ENCODE peak calls at places on chromosome X, in nine cellular contexts. Z is CD4-positive, CD25-positive, alpha-beta regulatory T cell; K is choroid plexus epithelial cell; Q is AG10803; C is cardiac fibroblast; Y is right atrium auricular region; I is lung; M is fibroblast of pulmonary artery; F is stomach. S is an unnamed sample.
A peak's percentile ranks its signal among the peaks of the same experiment; 100 is the strongest.

GRCh38 chrX:25034889-25035288 is 19.1 kb upstream of the ARX start:
- DNase-seq in I (no peak), Y (no peak), M (peak; percentile 14), K (peak; percentile 61), Z (no peak), Q (peak; percentile 3), F (no peak), C (peak; percentile 22), S (no peak)

GRCh38 chrX:78658851-78659744 is at the start of gene RTL3:
- DNase-seq in I (no peak), M (peak; percentile 76), Z (no peak), K (peak; percentile 83), Y (no peak), Q (peak; percentile 90), F (no peak), C (peak; percentile 89), S (peak; percentile 88)

GRCh38 chrX:43592597-43592996 is 63.5 kb upstream of the MAOA start:
- DNase-seq in M (peak; percentile 19), F (no peak), Z (no peak), Q (no peak), I (no peak), Y (no peak), C (no peak), K (peak; percentile 42), S (no peak)

GRCh38 chrX:57906790-57907189 is 3.5 kb downstream of the ZXDA start:
- DNase-seq in Q (peak; percentile 79), F (no peak), Y (no peak), Z (no peak), K (peak; percentile 63), I (no peak), M (peak; percentile 68), C (peak; percentile 73), S (peak; percentile 60)

GRCh38 chrX:149628768-149629167 is 2.8 kb downstream of the TMEM185A start:
- DNase-seq in Y (no peak), Z (no peak), Q (no peak), C (no peak), K (no peak), M (no peak), F (no peak), I (no peak), S (no peak)

GRCh38 chrX:38220936-38221386 is 290 bp upstream of the SRPX start:
- DNase-seq in K (no peak), Q (no peak), Z (no peak), I (no peak), C (peak; percentile 48), Y (no peak), F (no peak), M (peak; percentile 77), S (peak; percentile 52)

GRCh38 chrX:22078117-22078516 is 46.0 kb downstream of the PHEX start:
- DNase-seq in F (no peak), C (no peak), Q (peak; percentile 29), I (no peak), M (no peak), K (no peak), Y (no peak), Z (no peak), S (no peak)

GRCh38 chrX:38538134-38538533 is 23.2 kb upstream of the TSPAN7 start:
- DNase-seq in F (no peak), Z (no peak), C (no peak), K (no peak), I (no peak), Y (no peak), M (no peak), Q (no peak), S (no peak)

GRCh38 chrX:34734383-34734782 is 77.3 kb upstream of the TMEM47 start:
- DNase-seq in Z (no peak), I (no peak), C (peak; percentile 27), Y (no peak), M (peak; percentile 0), K (peak; percentile 44), F (no peak), Q (peak; percentile 12), S (peak; percentile 31)

GRCh38 chrX:8179653-8180052 is 8.6 kb upstream of the VCX2 start:
- DNase-seq in M (peak; percentile 8), Z (no peak), Q (no peak), K (peak; percentile 3), I (no peak), Y (no peak), F (no peak), C (peak; percentile 0), S (peak; percentile 5)

GRCh38 chrX:139044680-139045079 is 333.2 kb upstream of the FGF13 start:
- DNase-seq in Y (no peak), F (no peak), K (no peak), M (no peak), I (no peak), Q (no peak), C (no peak), Z (no peak), S (no peak)

GRCh38 chrX:39689374-39690104 is 408.2 kb downstream of the BCOR start:
- DNase-seq in F (no peak), I (no peak), M (no peak), Y (no peak), Q (no peak), Z (no peak), C (no peak), K (no peak), S (no peak)

GRCh38 chrX:39611468-39611867 is 486.3 kb downstream of the BCOR start:
- DNase-seq in Y (no peak), K (no peak), Q (no peak), M (no peak), C (no peak), Z (no peak), I (no peak), F (no peak), S (no peak)

GRCh38 chrX:38726596-38726995 is 74.7 kb upstream of the MID1IP1 start:
- DNase-seq in K (no peak), Q (no peak), C (peak; percentile 57), I (no peak), M (peak; percentile 1), Y (no peak), F (no peak), Z (no peak), S (no peak)

GRCh38 chrX:10900585-10901289 is 210.4 kb upstream of the HCCS start:
- DNase-seq in F (no peak), Z (no peak), K (peak; percentile 47), Y (no peak), I (no peak), C (peak; percentile 73), M (peak; percentile 64), Q (peak; percentile 48), S (peak; percentile 63)

GRCh38 chrX:56503941-56504673 is 59.3 kb upstream of the UBQLN2 start:
- DNase-seq in C (peak; percentile 0), Y (no peak), K (no peak), M (no peak), I (no peak), Q (peak; percentile 16), Z (no peak), F (no peak), S (no peak)

GRCh38 chrX:45633419-45633818 is 432.7 kb upstream of the DIPK2B start:
- DNase-seq in F (no peak), Y (no peak), I (no peak), K (no peak), C (no peak), Z (no peak), M (no peak), Q (no peak), S (no peak)

GRCh38 chrX:132488092-132488749 is 617 bp downstream of the MBNL3 start:
- DNase-seq in K (peak; percentile 37), Q (peak; percentile 25), M (peak; percentile 52), I (no peak), Y (no peak), C (peak; percentile 57), F (no peak), Z (no peak), S (peak; percentile 21)

GRCh38 chrX:149937881-149938426 is 337 bp downstream of the EOLA2 start:
- DNase-seq in Q (no peak), K (no peak), Y (no peak), I (no peak), Z (peak; percentile 7), F (no peak), M (peak; percentile 1), C (peak; percentile 7), S (peak; percentile 1)

GRCh38 chrX:118508221-118508620 is 12.6 kb downstream of the DOCK11 start:
- DNase-seq in F (no peak), Y (no peak), Q (no peak), C (no peak), I (no peak), K (no peak), M (no peak), Z (no peak), S (no peak)

GRCh38 chrX:104351173-104351769 is 96.5 kb upstream of the ESX1 start:
- DNase-seq in Z (no peak), C (peak; percentile 90), I (no peak), M (peak; percentile 84), K (peak; percentile 86), F (no peak), Q (peak; percentile 81), Y (no peak), S (peak; percentile 79)

GRCh38 chrX:120741452-120741851 is 111.6 kb upstream of the C1GALT1C1 start:
- DNase-seq in Z (no peak), C (no peak), F (no peak), Y (no peak), Q (no peak), K (no peak), M (no peak), I (no peak), S (no peak)

GRCh38 chrX:47562615-47563243 is 1.7 kb downstream of the ARAF start:
- DNase-seq in K (peak; percentile 65), C (peak; percentile 50), Z (no peak), M (peak; percentile 62), Q (no peak), I (no peak), F (no peak), Y (no peak), S (peak; percentile 27)
- H3K4me3 ChIP-seq in K (no peak overlapping the region), C (no peak overlapping the region), Z (peak overlapping the region; percentile 31), M (no peak overlapping the region), Q (peak overlapping the region; percentile 12), I (no peak overlapping the region), F (no peak overlapping the region), Y (no peak overlapping the region), S (no peak overlapping the region)

DNA sequence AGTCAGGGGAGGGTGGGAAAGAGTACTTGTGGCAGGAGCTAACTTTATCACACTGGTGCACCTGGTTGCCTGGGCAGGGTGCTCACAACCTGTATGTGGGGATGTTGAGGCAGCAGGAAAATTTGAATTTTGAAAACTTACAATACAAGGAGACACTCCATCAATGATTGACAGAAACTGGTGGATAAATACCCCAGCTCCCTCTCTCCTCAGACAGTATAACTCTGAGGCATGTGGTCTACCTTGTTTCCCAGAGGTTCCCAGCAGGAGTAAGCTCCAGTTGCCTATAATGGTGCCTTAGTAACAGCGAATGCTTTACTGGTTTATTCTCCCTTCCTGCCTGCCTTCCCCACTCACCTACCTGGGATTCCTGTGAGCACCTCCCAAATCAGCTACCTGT is 111.7 kb upstream of the PRPS2 start:
- DNase-seq in C (no peak), I (no peak), Y (no peak), M (no peak), F (no peak), K (no peak), Q (no peak), Z (no peak), S (no peak)
- H3K4me3 ChIP-seq in C (no peak overlapping the region), I (no peak overlapping the region), Y (no peak overlapping the region), M (no peak overlapping the region), F (no peak overlapping the region), K (no peak overlapping the region), Q (no peak overlapping the region), Z (no peak overlapping the region), S (no peak overlapping the region)

GRCh38 chrX:155218777-155219176 is 2.5 kb downstream of the VBP1 start:
- DNase-seq in Q (no peak), K (no peak), Z (no peak), Y (no peak), F (no peak), M (no peak), I (no peak), C (no peak), S (no peak)
- H3K4me3 ChIP-seq in Q (no peak overlapping the region), K (no peak overlapping the region), Z (peak overlapping the region; percentile 96), Y (no peak overlapping the region), F (no peak overlapping the region), M (no peak overlapping the region), I (no peak overlapping the region), C (no peak overlapping the region), S (no peak overlapping the region)

GRCh38 chrX:1535241-1536041 is 1.5 kb downstream of the P2RY8 start:
- DNase-seq in Y (no peak), M (no peak), Q (no peak), I (no peak), C (no peak), Z (no peak), F (no peak), K (no peak), S (no peak)
- H3K4me3 ChIP-seq in Y (no peak overlapping the region), M (no peak overlapping the region), Q (no peak overlapping the region), I (no peak overlapping the region), C (no peak overlapping the region), Z (peak overlapping the region; percentile 98), F (peak overlapping the region; percentile 38), K (no peak overlapping the region), S (no peak overlapping the region)

S was measured in astrocyte of the spinal cord.